ENCODE peak calls at places on chromosomes 13 and 19, in six cellular contexts. J, B, V, S, T and Y are unnamed samples.

GRCh38 chr13:20519887-20520286 is 5.8 kb downstream of the CRYL1 start:
- DNase-seq in J (no peak), B (no peak), V (no peak), S (no peak), T (no peak), Y (no peak)

GRCh38 chr19:41688098-41688497 is at the start of gene CEACAM7:
- DNase-seq in J (no peak), B (no peak), V (no peak), S (no peak), T (no peak), Y (no peak)

GRCh38 chr13:79659161-79659560 is 178.2 kb downstream of the NDFIP2 start:
- DNase-seq in J (peak; percentile 6), B (no peak), V (no peak), S (no peak), T (peak; percentile 61), Y (no peak)

GRCh38 chr13:34733720-34734119 is 208.3 kb upstream of the NBEA start:
- DNase-seq in J (peak; percentile 10), B (no peak), V (no peak), S (no peak), T (no peak), Y (no peak)

GRCh38 chr13:113742000-113742441 is 17.0 kb upstream of the TMEM255B start:
- DNase-seq in J (peak; percentile 98), B (peak; percentile 24), V (no peak), S (peak; percentile 45), T (no peak), Y (peak; percentile 95)

GRCh38 chr13:40148103-40148502 is 492.6 kb downstream of the COG6 start:
- DNase-seq in J (no peak), B (no peak), V (no peak), S (no peak), T (no peak), Y (no peak)

GRCh38 chr13:44388427-44388826 is 14.8 kb downstream of the SERP2 start:
- DNase-seq in J (no peak), B (no peak), V (no peak), S (peak; percentile 27), T (no peak), Y (peak; percentile 31)

GRCh38 chr13:102642475-102642874 is 45.7 kb downstream of the TPP2 start:
- DNase-seq in J (no peak), B (no peak), V (no peak), S (no peak), T (no peak), Y (no peak)

GRCh38 chr19:39032164-39032918 is at the start of gene FBXO27:
- DNase-seq in J (peak; percentile 8), B (peak; percentile 37), V (no peak), S (peak; percentile 67), T (no peak), Y (no peak)

GRCh38 chr13:112467236-112467635 is 91.1 kb downstream of the SPACA7 start:
- DNase-seq in J (no peak), B (no peak), V (no peak), S (no peak), T (no peak), Y (no peak)

GRCh38 chr13:40345654-40346372 is 320.6 kb downstream of the FOXO1 start:
- DNase-seq in J (no peak), B (no peak), V (no peak), S (no peak), T (peak; percentile 78), Y (peak; percentile 79)

GRCh38 chr13:110132178-110132975 is 174.6 kb downstream of the COL4A1 start:
- DNase-seq in J (peak; percentile 71), B (no peak), V (no peak), S (no peak), T (no peak), Y (no peak)

GRCh38 chr13:43558312-43558711 is 228.5 kb downstream of the ENOX1 start:
- DNase-seq in J (no peak), B (no peak), V (no peak), S (no peak), T (no peak), Y (no peak)

GRCh38 chr19:51607077-51607476 is 23.1 kb downstream of the SIGLEC5 start:
- DNase-seq in J (peak; percentile 16), B (no peak), V (peak; percentile 90), S (no peak), T (no peak), Y (no peak)

GRCh38 chr13:48154671-48155070 is 59.8 kb upstream of the MED4 start:
- DNase-seq in J (no peak), B (no peak), V (no peak), S (no peak), T (no peak), Y (peak; percentile 19)

GRCh38 chr13:80168089-80168850 is 172.7 kb downstream of the SPRY2 start:
- DNase-seq in J (peak; percentile 91), B (no peak), V (no peak), S (no peak), T (no peak), Y (no peak)

GRCh38 chr19:54517483-54517882 is 14.9 kb downstream of the LAIR2 start:
- DNase-seq in J (peak; percentile 65), B (peak; percentile 40), V (no peak), S (peak; percentile 80), T (peak; percentile 52), Y (peak; percentile 52)

GRCh38 chr19:1420590-1420989 is 13.2 kb downstream of the DAZAP1 start:
- DNase-seq in J (no peak), B (no peak), V (no peak), S (no peak), T (no peak), Y (no peak)

GRCh38 chr13:106919638-106920037 is 351.7 kb upstream of the ARGLU1 start:
- DNase-seq in J (no peak), B (no peak), V (no peak), S (no peak), T (peak; percentile 99), Y (no peak)

GRCh38 chr19:1223018-1223855 is 14.6 kb downstream of the CBARP start:
- DNase-seq in J (peak; percentile 71), B (peak; percentile 61), V (no peak), S (peak; percentile 55), T (no peak), Y (no peak)

GRCh38 chr19:54096642-54097106 is 3.9 kb downstream of the OSCAR start:
- DNase-seq in J (no peak), B (peak; percentile 79), V (no peak), S (peak; percentile 36), T (no peak), Y (no peak)

GRCh38 chr13:98652721-98653470 is 76.0 kb upstream of the STK24 start:
- DNase-seq in J (no peak), B (no peak), V (no peak), S (no peak), T (no peak), Y (no peak)

GRCh38 chr19:17229890-17230289 is 3.9 kb downstream of the OCEL1 start:
- DNase-seq in J (no peak), B (no peak), V (no peak), S (no peak), T (no peak), Y (no peak)

GRCh38 chr13:49569993-49570689 is 15.2 kb downstream of the RCBTB1 start:
- DNase-seq in J (peak; percentile 14), B (no peak), V (no peak), S (no peak), T (no peak), Y (no peak)

GRCh38 chr13:40440990-40441820 is 225.2 kb downstream of the FOXO1 start:
- DNase-seq in J (no peak), B (peak; percentile 6), V (no peak), S (no peak), T (peak; percentile 93), Y (no peak)

GRCh38 chr13:112684444-112684843 is 5.4 kb upstream of the ATP11A start:
- DNase-seq in J (no peak), B (no peak), V (no peak), S (no peak), T (no peak), Y (no peak)

GRCh38 chr13:106851251-106851650 is 283.3 kb upstream of the ARGLU1 start:
- DNase-seq in J (no peak), B (no peak), V (no peak), S (no peak), T (no peak), Y (no peak)

GRCh38 chr13:114229486-114229885 is 5.2 kb upstream of the CDC16 start:
- DNase-seq in J (no peak), B (no peak), V (no peak), S (no peak), T (no peak), Y (no peak)

GRCh38 chr19:33238750-33239149 is 13.1 kb upstream of the SLC7A10 start:
- DNase-seq in J (no peak), B (no peak), V (no peak), S (no peak), T (no peak), Y (no peak)

GRCh38 chr13:31790992-31791391 is 51.7 kb downstream of the RXFP2 start:
- DNase-seq in J (no peak), B (no peak), V (no peak), S (no peak), T (no peak), Y (no peak)

DNA sequence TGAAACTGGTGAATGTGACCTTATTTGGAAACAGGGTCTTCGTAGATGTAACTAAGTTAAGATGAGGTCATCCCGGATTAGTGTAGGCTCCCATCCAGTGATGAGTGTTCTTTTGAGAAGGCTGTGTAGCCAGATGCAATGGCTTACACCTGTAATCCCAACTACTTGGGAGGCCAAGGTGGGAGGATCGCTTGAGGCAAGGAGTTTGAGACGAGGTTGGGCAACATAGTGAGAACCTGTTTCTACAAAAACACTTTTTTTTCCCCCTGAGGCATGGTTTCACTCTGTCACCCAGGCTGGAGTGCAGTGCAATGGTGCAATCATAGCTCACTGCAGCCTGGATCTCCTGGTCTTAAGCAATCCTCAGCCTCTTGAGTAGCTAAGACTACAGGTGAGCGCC is 36.4 kb downstream of the FBN3 start:
- DNase-seq in J (peak; percentile 58), B (no peak), V (no peak), S (no peak), T (no peak), Y (no peak)
- TF ChIP-seq MYC in J (no peak), B (no peak), V (no peak), S (no peak), T (no peak), Y (no peak)

DNA sequence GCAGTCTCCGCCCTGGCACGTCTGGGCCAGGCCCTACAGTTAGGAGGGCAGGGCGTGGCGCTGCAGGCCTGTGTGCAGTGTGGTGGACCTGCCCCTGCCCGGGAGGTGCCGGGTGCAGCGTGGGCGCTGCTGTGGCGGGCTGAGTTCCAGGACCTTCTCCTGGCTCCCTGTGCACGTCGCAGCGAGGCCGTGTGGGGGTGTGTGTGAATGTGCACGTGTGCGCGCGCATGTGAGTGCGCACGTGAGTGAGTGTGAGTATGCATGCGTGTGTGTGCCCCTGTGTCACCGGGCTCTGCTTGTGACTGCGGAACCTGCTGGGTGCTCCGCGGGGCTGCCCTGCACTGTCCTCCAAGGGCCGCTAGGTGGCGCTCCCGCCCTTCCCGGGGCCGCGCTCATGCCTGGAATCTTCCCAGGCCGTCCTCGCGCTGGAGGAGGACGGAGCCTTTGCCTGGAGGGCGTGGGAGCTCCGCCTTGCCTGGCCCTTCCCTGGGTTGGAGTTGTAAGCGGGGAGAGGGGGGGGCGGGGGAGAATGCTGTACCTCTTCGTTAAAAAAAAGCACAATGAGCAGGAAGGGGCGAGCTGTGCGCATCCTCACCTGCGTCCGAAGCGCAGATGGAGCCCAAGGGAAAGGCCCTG is 79.3 kb downstream of the KDM4B start:
- DNase-seq in J (peak; percentile 69), B (peak; percentile 86), V (no peak), S (peak; percentile 92), T (peak; percentile 69), Y (peak; percentile 27)
- TF ChIP-seq MYC in J (no peak), B (no peak), V (no peak), S (no peak), T (no peak), Y (no peak)

GRCh38 chr13:96297360-96297759 is 207.5 kb downstream of the HS6ST3 start:
- DNase-seq in J (no peak), B (no peak), V (no peak), S (no peak), T (no peak), Y (no peak)
- TF ChIP-seq MYC in J (no peak), B (no peak), V (no peak), S (no peak), T (no peak), Y (no peak)

GRCh38 chr13:108215428-108215827 is at the start of gene LIG4:
- DNase-seq in J (peak; percentile 94), B (peak; percentile 90), V (peak; percentile 53), S (peak; percentile 78), T (peak; percentile 92), Y (peak; percentile 79)
- TF ChIP-seq MYC in J (peak; percentile 38), B (no peak), V (no peak), S (no peak), T (no peak), Y (no peak)